ENCODE peak calls at places on chromosome 20, in ten cellular contexts. J is A549; W is IMR-90; H is left ventricle myocardium inferior; A is lower lobe of right lung; N is fibroblast of mammary gland; D is GM12865; B is HFF-Myc; G is AG10803; R is CD8-positive, alpha-beta T cell. X is an unnamed sample.

GRCh38 chr20:39986231-39986904 is 702.7 kb downstream of the MAFB start:
- DNase-seq in G (peak; percentile 53), N (peak; percentile 58), R (no peak), W (peak; percentile 28), D (no peak), H (peak; percentile 64), J (no peak), B (peak; percentile 31), A (peak; percentile 56), X (peak; percentile 27)

GRCh38 chr20:20083796-20084195 is 31.5 kb downstream of the CFAP61 start:
- DNase-seq in A (no peak), G (peak; percentile 20), R (no peak), D (peak; percentile 61), J (peak; percentile 29), W (peak; percentile 20), H (no peak), N (peak; percentile 34), B (no peak), X (peak; percentile 30)

GRCh38 chr20:5806457-5807263 is 56.5 kb downstream of the SHLD1 start:
- DNase-seq in A (no peak), G (no peak), W (no peak), B (no peak), J (no peak), N (peak; percentile 15), H (no peak), R (no peak), D (no peak), X (no peak)

GRCh38 chr20:12827796-12828406 is 180.9 kb upstream of the SPTLC3 start:
- DNase-seq in B (no peak), R (no peak), H (no peak), N (no peak), W (no peak), G (no peak), A (no peak), D (no peak), J (no peak), X (no peak)

GRCh38 chr20:45893831-45894230 is 2.7 kb downstream of the CTSA start:
- DNase-seq in R (no peak), N (no peak), J (no peak), W (no peak), H (no peak), G (peak; percentile 6), D (no peak), A (no peak), B (no peak), X (no peak)

GRCh38 chr20:46894971-46895905 is 595 bp downstream of the EYA2 start:
- DNase-seq in R (no peak), A (no peak), H (no peak), G (peak; percentile 22), B (no peak), D (peak; percentile 41), W (peak; percentile 68), N (peak; percentile 10), J (no peak), X (peak; percentile 58)

GRCh38 chr20:46870041-46870440 is 24.6 kb upstream of the EYA2 start:
- DNase-seq in W (no peak), J (no peak), N (no peak), D (no peak), R (no peak), A (no peak), G (no peak), H (no peak), B (no peak), X (no peak)

GRCh38 chr20:38970302-38970701 is 8.2 kb downstream of the DHX35 start:
- DNase-seq in W (peak; percentile 88), D (no peak), A (no peak), G (peak; percentile 81), J (no peak), N (peak; percentile 73), R (no peak), H (no peak), B (no peak), X (peak; percentile 81)

GRCh38 chr20:62252342-62252966 is 14.1 kb downstream of the OSBPL2 start:
- DNase-seq in W (peak; percentile 22), G (no peak), D (no peak), A (no peak), J (no peak), B (no peak), N (peak; percentile 48), R (no peak), H (no peak), X (peak; percentile 48)

GRCh38 chr20:61436268-61436667 is 184.2 kb downstream of the CDH4 start:
- DNase-seq in D (no peak), N (peak; percentile 87), J (no peak), H (no peak), A (no peak), W (peak; percentile 61), B (no peak), G (peak; percentile 79), R (no peak), X (peak; percentile 34)

GRCh38 chr20:59632426-59633113 is 28.2 kb downstream of the PHACTR3 start:
- DNase-seq in A (no peak), G (no peak), B (no peak), J (no peak), D (no peak), N (no peak), W (no peak), R (no peak), H (no peak), X (no peak)

GRCh38 chr20:38804682-38805501 is 605 bp upstream of the PPP1R16B start:
- DNase-seq in B (no peak), D (peak; percentile 85), A (peak; percentile 51), J (no peak), R (peak; percentile 81), G (no peak), W (no peak), N (no peak), H (no peak), X (no peak)

GRCh38 chr20:10524643-10525042 is 89.5 kb downstream of the SLX4IP start:
- DNase-seq in H (no peak), N (peak; percentile 75), R (no peak), A (no peak), B (no peak), J (peak; percentile 35), D (no peak), W (no peak), G (no peak), X (no peak)

GRCh38 chr20:63022501-63022900 is 15.7 kb upstream of the BHLHE23 start:
- DNase-seq in B (no peak), J (no peak), R (no peak), A (peak; percentile 38), H (peak; percentile 3), N (no peak), W (no peak), D (no peak), G (no peak), X (no peak)

GRCh38 chr20:12113468-12114371 is 196.0 kb downstream of the BTBD3 start:
- DNase-seq in G (peak; percentile 87), A (no peak), H (no peak), J (no peak), W (no peak), B (peak; percentile 3), R (no peak), N (peak; percentile 79), D (no peak), X (peak; percentile 70)

GRCh38 chr20:329325-329695 is 4.0 kb downstream of the SOX12 start:
- DNase-seq in R (no peak), W (no peak), B (no peak), A (no peak), D (no peak), N (no peak), G (no peak), H (no peak), J (no peak), X (no peak)
- H3K4me3 ChIP-seq in R (no peak overlapping the region), W (no peak overlapping the region), B (peak overlapping the region; percentile 67), A (no peak overlapping the region), D (no peak overlapping the region), N (no peak overlapping the region), G (no peak overlapping the region), H (no peak overlapping the region), J (no peak overlapping the region), X (peak overlapping the region; percentile 82)

DNA sequence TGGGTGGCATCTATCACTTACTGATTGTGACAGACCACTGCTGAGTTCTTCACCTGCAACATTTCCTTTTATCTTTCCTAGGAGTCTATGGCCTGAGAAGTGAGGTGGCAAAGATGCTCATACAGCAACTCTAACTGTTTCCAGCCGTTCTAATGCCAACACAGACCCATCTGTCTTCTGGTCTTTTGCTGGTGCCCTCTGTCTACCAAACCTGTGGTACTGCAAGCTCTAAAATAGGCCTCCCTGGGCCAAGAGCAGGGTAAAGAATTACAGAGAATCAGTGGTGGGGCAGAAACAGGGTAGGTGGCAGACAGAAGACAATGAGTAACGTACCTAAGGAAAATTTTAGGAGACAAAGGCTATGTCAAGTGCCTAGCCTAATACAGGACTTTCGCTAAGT is 611.0 kb upstream of the FLRT3 start:
- DNase-seq in R (no peak), D (peak; percentile 10), W (no peak), N (no peak), A (no peak), H (no peak), J (no peak), B (no peak), G (no peak), X (no peak)
- TF ChIP-seq CTCF in R (no peak), D (no peak), W (no peak), N (no peak), A (no peak), H (no peak), J (no peak), B (peak; percentile 16), G (no peak), X (no peak)

DNA sequence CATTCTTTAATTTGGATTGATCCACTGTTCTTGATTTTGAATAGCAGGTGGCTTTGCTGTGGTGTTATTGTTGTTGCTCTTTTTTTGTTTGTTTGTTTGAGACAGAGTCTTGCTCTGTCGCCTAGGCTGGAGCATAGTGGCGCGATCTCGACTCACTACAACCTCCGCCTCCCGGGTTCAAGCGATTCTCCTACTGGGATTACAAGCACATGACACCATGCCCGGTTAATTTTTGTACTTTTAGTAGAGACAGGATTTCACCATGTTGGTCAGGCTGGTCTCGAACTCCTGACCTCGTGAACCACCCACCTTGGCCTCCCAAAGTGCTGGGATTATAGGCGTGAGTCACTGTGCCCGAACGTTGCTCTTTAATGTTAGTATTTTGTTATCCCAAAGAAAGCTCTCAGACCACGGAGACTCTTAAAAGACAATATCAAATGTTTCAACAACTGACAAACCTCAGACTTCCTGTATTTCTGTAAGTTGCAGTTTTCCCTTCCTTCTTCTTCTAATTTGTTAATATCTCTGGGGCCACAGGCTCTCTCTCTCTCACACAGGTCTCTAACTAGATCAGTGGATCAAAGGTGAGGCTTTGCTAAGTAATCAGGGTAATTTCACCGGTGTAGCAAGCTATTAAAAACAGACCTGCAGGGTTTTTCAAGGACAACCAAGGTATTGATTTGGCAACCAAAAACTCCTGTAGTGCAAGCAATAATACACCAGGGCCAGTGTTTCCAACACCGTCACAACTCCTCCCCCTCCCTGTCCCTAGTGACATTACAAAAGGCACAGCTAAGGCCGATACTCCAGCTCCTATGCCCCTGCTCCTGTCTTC is 48.8 kb upstream of the ZNF217 start:
- DNase-seq in J (peak; percentile 81), D (peak; percentile 72), H (no peak), G (peak; percentile 60), B (no peak), R (peak; percentile 31), N (peak; percentile 71), W (peak; percentile 50), A (no peak), X (no peak)
- H3K4me3 ChIP-seq in J (no peak overlapping the region), D (peak overlapping the region; percentile 34), H (peak overlapping the region; percentile 22), G (no peak overlapping the region), B (no peak overlapping the region), R (peak overlapping the region; percentile 47), N (no peak overlapping the region), W (no peak overlapping the region), A (peak overlapping the region; percentile 14), X (no peak overlapping the region)

DNA sequence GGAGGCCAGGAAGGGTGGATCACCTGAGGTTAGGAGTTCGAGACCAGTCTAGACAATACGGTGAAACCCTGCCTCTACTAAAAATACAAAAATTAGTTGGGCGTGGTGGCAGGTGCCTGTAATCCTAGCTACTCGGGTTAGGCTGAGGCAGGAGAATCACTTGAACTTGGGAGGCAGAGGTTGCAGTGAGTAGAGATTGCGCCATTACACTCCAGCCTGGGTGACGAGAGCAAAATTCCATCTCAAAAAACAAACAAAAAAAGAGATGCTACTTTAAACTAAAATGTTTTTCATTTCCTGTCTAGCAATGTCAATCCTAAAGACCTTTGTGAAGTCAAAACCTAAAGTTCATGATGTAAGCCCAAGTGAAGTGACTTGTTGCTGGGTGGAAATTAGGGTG is 12.9 kb downstream of the DSN1 start:
- DNase-seq in H (no peak), R (no peak), W (no peak), N (no peak), A (no peak), J (no peak), D (no peak), B (no peak), G (no peak), X (no peak)
- TF ChIP-seq CTCF in H (no peak), R (no peak), W (no peak), N (no peak), A (no peak), J (no peak), D (no peak), B (no peak), G (no peak), X (no peak)